ENCODE peak calls at places on chromosomes 12 and 14, in eight cellular contexts. A, N, S, D, U, Y, Q and I are unnamed samples.
A peak's percentile ranks its signal among the peaks of the same experiment; 100 is the strongest.

GRCh38 chr14:86221755-86222154 is 691.8 kb downstream of the FLRT2 start:
- DNase-seq in A (no peak), N (no peak), S (no peak), D (no peak), U (no peak), Y (no peak), Q (no peak), I (no peak)

GRCh38 chr12:81375969-81376368 is 298.1 kb downstream of the ACSS3 start:
- DNase-seq in A (no peak), N (no peak), S (no peak), D (no peak), U (no peak), Y (no peak), Q (no peak), I (no peak)

GRCh38 chr14:81406863-81407262 is 6.7 kb upstream of the STON2 start:
- DNase-seq in A (peak; percentile 24), N (no peak), S (no peak), D (no peak), U (no peak), Y (peak; percentile 67), Q (no peak), I (no peak)

GRCh38 chr14:94193776-94194175 is 19.7 kb downstream of the PPP4R4 start:
- DNase-seq in A (no peak), N (no peak), S (no peak), D (no peak), U (no peak), Y (no peak), Q (no peak), I (no peak)

GRCh38 chr14:63478024-63478423 is 65.2 kb downstream of the PPP2R5E start:
- DNase-seq in A (no peak), N (no peak), S (peak; percentile 25), D (no peak), U (no peak), Y (no peak), Q (no peak), I (peak; percentile 65)

GRCh38 chr12:12835378-12836145 is 22.4 kb downstream of the DDX47 start:
- DNase-seq in A (no peak), N (no peak), S (no peak), D (peak; percentile 9), U (no peak), Y (no peak), Q (peak; percentile 83), I (no peak)

GRCh38 chr14:91438845-91439244 is 21.2 kb upstream of the CCDC88C start:
- DNase-seq in A (no peak), N (no peak), S (no peak), D (no peak), U (no peak), Y (no peak), Q (no peak), I (no peak)

GRCh38 chr12:131202592-131203378 is 249.1 kb downstream of the ADGRD1 start:
- DNase-seq in A (no peak), N (no peak), S (no peak), D (no peak), U (peak; percentile 55), Y (no peak), Q (no peak), I (no peak)

GRCh38 chr12:1534708-1535107 is 59.7 kb downstream of the FBXL14 start:
- DNase-seq in A (no peak), N (no peak), S (no peak), D (no peak), U (no peak), Y (no peak), Q (no peak), I (no peak)

GRCh38 chr12:49933793-49934192 is 16.7 kb upstream of the AQP2 start:
- DNase-seq in A (no peak), N (no peak), S (no peak), D (no peak), U (peak; percentile 4), Y (no peak), Q (no peak), I (no peak)

GRCh38 chr14:104885031-104885972 is 20.2 kb downstream of the CEP170B start:
- DNase-seq in A (peak; percentile 13), N (no peak), S (no peak), D (no peak), U (peak; percentile 64), Y (peak; percentile 52), Q (no peak), I (no peak)

GRCh38 chr12:56189336-56189917 is at the start of gene SMARCC2:
- DNase-seq in A (peak; percentile 90), N (peak; percentile 86), S (peak; percentile 85), D (peak; percentile 87), U (peak; percentile 97), Y (peak; percentile 91), Q (peak; percentile 75), I (peak; percentile 90)
- TF ChIP-seq POLR2A in A (peak; percentile 40), N (peak; percentile 60), S (peak; percentile 45), D (peak; percentile 3), U (no peak), Y (peak; percentile 12), Q (no peak), I (no peak)

GRCh38 chr12:53995311-53996187 is 4.4 kb upstream of the HOXC9 start:
- DNase-seq in A (no peak), N (no peak), S (no peak), D (no peak), U (peak; percentile 72), Y (no peak), Q (no peak), I (no peak)
- TF ChIP-seq POLR2A in A (no peak), N (no peak), S (no peak), D (no peak), U (no peak), Y (no peak), Q (peak; percentile 61), I (no peak)

GRCh38 chr12:51847830-51848727 is at the start of gene FIGNL2:
- DNase-seq in A (no peak), N (no peak), S (no peak), D (no peak), U (no peak), Y (no peak), Q (no peak), I (no peak)

GRCh38 chr12:51845451-51845850 is 3.1 kb downstream of the FIGNL2 start:
- DNase-seq in A (no peak), N (no peak), S (no peak), D (no peak), U (no peak), Y (no peak), Q (no peak), I (no peak)

GRCh38 chr12:51848843-51849735 is 571 bp upstream of the FIGNL2 start:
- DNase-seq in A (no peak), N (no peak), S (no peak), D (no peak), U (no peak), Y (no peak), Q (no peak), I (no peak)

GRCh38 chr12:51846209-51846779 is 2.2 kb downstream of the FIGNL2 start:
- DNase-seq in A (no peak), N (no peak), S (no peak), D (no peak), U (no peak), Y (no peak), Q (no peak), I (no peak)

GRCh38 chr12:51846911-51847829 is 1.3 kb downstream of the FIGNL2 start:
- DNase-seq in A (peak; percentile 66), N (no peak), S (no peak), D (peak; percentile 34), U (peak; percentile 84), Y (no peak), Q (no peak), I (no peak)
- TF ChIP-seq POLR2A in A (peak; percentile 35), N (no peak), S (no peak), D (no peak), U (no peak), Y (no peak), Q (no peak), I (no peak)

GRCh38 chr14:65164068-65164824 is 61.9 kb upstream of the MAX start:
- DNase-seq in A (no peak), N (no peak), S (no peak), D (peak; percentile 32), U (no peak), Y (no peak), Q (peak; percentile 51), I (peak; percentile 77)
- TF ChIP-seq POLR2A in A (no peak), N (no peak), S (no peak), D (no peak), U (no peak), Y (no peak), Q (no peak), I (no peak)

GRCh38 chr12:92928962-92929915 is at the start of gene EEA1:
- DNase-seq in A (peak; percentile 96), N (peak; percentile 98), S (peak; percentile 86), D (peak; percentile 97), U (peak; percentile 99), Y (peak; percentile 99), Q (peak; percentile 89), I (peak; percentile 97)
- TF ChIP-seq POLR2A in A (peak; percentile 96), N (peak; percentile 98), S (peak; percentile 89), D (peak; percentile 94), U (peak; percentile 89), Y (peak; percentile 97), Q (peak; percentile 71), I (peak; percentile 96)

GRCh38 chr12:6235906-6236640 is 35.9 kb downstream of the CD9 start:
- DNase-seq in A (no peak), N (no peak), S (no peak), D (no peak), U (no peak), Y (no peak), Q (no peak), I (no peak)

GRCh38 chr12:6234214-6234613 is 34.0 kb downstream of the CD9 start:
- DNase-seq in A (no peak), N (no peak), S (no peak), D (no peak), U (no peak), Y (no peak), Q (no peak), I (no peak)

GRCh38 chr12:6234906-6235305 is 34.7 kb downstream of the CD9 start:
- DNase-seq in A (no peak), N (no peak), S (no peak), D (no peak), U (no peak), Y (no peak), Q (no peak), I (no peak)

GRCh38 chr12:6236641-6236940 is 36.4 kb downstream of the CD9 start:
- DNase-seq in A (no peak), N (no peak), S (no peak), D (no peak), U (peak; percentile 47), Y (no peak), Q (no peak), I (no peak)

GRCh38 chr12:6235499-6235898 is 35.3 kb downstream of the CD9 start:
- DNase-seq in A (no peak), N (peak; percentile 83), S (no peak), D (peak; percentile 94), U (peak; percentile 79), Y (no peak), Q (no peak), I (no peak)
- TF ChIP-seq POLR2A in A (no peak), N (no peak), S (no peak), D (peak; percentile 21), U (no peak), Y (no peak), Q (no peak), I (no peak)